ENCODE peak calls at places on chromosome 17, in seven cellular contexts. R, W, Z, M, J, C and Q are unnamed samples. For H3K4me1, the result is how much of the 10 kb centered on the place peaks cover.

GRCh38 chr17:81966343-81967243 is 5.6 kb upstream of the NOTUM start:
- DNase-seq in R (peak), W (peak), Z (no peak), M (no peak), J (peak), C (peak), Q (no peak)

GRCh38 chr17:59451706-59452105 is 113.7 kb upstream of the DHX40 start:
- DNase-seq in R (no peak), W (peak), Z (peak), M (no peak), J (no peak), C (no peak), Q (no peak)

GRCh38 chr17:64780096-64781012 is 118.2 kb upstream of the SMURF2 start:
- DNase-seq in R (peak), W (no peak), Z (peak), M (peak), J (peak), C (peak), Q (no peak)

GRCh38 chr17:35892091-35892637 is 12.0 kb upstream of the CCL5 start:
- DNase-seq in R (peak), W (peak), Z (peak), M (no peak), J (no peak), C (no peak), Q (no peak)

GRCh38 chr17:70184770-70185169 is 15.4 kb downstream of the KCNJ2 start:
- DNase-seq in R (no peak), W (peak), Z (peak), M (no peak), J (no peak), C (no peak), Q (no peak)

GRCh38 chr17:77515227-77515626 is 374.5 kb downstream of the SEC14L1 start:
- DNase-seq in R (no peak), W (no peak), Z (no peak), M (no peak), J (no peak), C (no peak), Q (no peak)

GRCh38 chr17:13704333-13704732 is 102.6 kb upstream of the HS3ST3A1 start:
- DNase-seq in R (no peak), W (peak), Z (no peak), M (no peak), J (no peak), C (no peak), Q (no peak)

GRCh38 chr17:76943781-76944213 is 75.6 kb downstream of the MGAT5B start:
- DNase-seq in R (no peak), W (no peak), Z (no peak), M (no peak), J (no peak), C (no peak), Q (no peak)

GRCh38 chr17:18381953-18382245 is 4.3 kb downstream of the EVPLL start:
- DNase-seq in R (no peak), W (no peak), Z (no peak), M (no peak), J (no peak), C (no peak), Q (no peak)
- H3K4me1 ChIP-seq in R (under half), W (under half), Z (under half), M (under half), J (under half), C (under half), Q (under half)

GRCh38 chr17:27751622-27752490 is 48.5 kb downstream of the NOS2 start:
- DNase-seq in R (peak), W (no peak), Z (no peak), M (no peak), J (no peak), C (no peak), Q (no peak)
- TF ChIP-seq POLR2A in R (no peak), W (no peak), Z (no peak), M (no peak), J (no peak), C (no peak), Q (no peak)

GRCh38 chr17:48587276-48588073 is 2.6 kb downstream of the HOXB3 start:
- DNase-seq in R (no peak), W (peak), Z (peak), M (no peak), J (no peak), C (no peak), Q (no peak)

GRCh38 chr17:48586355-48586924 is 3.6 kb downstream of the HOXB3 start:
- DNase-seq in R (no peak), W (peak), Z (no peak), M (no peak), J (no peak), C (no peak), Q (no peak)

GRCh38 chr17:48579738-48580543 is 1.8 kb upstream of the HOXB4 start:
- DNase-seq in R (no peak), W (peak), Z (no peak), M (no peak), J (no peak), C (no peak), Q (no peak)

GRCh38 chr17:48582750-48583069 is 4.6 kb upstream of the HOXB4 start:
- DNase-seq in R (no peak), W (no peak), Z (no peak), M (no peak), J (no peak), C (no peak), Q (no peak)

DNA sequence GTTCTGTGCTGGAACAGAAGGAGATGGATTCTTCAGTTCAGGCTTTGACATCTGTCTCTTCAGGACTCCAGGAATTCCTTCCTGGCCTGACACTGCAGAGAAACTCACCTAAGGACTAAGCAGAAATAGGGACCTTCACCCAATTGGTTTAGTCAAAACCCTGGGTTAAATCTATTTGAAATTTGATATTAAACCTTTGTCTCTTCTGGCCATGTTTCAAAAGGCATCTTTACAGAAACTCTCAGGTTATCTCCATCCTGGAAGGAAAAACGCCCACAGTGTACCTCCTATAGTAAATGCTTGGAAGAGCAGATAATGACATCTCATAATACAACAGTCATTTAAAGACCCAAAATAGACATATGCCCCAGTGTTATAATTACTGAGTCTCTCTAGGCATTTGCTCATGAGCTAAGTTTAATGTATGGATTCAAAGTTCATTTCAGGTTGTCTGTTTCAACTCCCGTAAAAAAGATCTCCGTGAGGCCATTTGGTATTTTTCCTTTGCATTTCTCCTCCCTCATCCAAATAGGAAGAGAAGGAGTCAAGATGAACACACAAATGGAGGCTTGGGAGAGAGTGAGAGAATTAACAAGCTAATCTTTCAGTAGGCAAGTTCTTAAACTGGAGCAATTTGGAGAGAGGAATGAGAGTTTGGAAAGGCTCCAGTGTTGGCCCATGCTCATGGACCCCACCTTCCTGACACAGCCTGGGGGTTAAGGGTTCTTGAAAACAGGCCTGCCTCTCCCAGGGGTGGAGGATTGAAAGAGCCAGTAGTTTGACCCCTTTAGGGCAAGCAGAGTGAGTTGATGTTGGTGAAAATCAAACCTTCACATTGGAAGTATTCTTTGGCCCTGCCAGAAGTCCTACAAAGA is 5.8 kb upstream of the HOXB4 start:
- DNase-seq in R (no peak), W (peak), Z (no peak), M (no peak), J (no peak), C (no peak), Q (no peak)
- H3K27ac ChIP-seq in R (no peak), W (peak), Z (peak), M (no peak), J (no peak), C (peak), Q (peak)

DNA sequence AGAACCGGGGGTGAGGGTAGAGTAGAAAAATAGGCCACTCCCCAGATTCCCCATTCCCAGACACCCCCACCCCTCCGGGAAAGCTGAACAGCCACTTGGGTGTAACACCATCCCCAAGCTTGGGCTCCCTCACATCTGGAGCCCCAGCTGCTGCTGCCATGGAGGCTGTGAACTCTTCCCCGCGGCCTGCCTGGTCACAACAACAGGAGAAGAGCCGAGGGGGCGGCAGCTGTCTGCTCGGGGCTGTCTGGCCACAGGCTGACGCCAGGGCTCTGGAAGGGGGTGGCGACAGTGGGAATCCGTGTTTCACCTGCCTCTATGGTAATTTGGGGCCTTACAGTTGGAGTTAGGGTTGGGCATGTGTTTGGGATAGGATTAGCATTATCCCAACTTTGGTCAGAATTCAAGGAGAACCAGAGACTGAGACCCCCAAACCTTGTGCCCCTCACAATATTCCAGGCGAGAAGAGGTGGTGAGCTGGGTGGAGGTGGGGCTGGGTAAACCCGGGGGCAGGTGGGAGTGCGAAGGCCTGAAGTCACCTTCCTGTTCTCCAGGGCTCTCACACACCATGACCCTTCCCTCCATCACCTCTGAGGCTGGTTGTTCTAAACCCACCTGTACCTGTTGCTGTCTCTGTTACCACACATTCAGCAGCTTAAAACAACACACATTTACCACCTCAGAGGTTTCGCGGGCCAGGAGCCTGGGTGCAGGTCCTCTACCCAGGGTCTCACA is 29.7 kb upstream of the NXPH3 start:
- DNase-seq in R (no peak), W (no peak), Z (no peak), M (no peak), J (no peak), C (no peak), Q (no peak)
- H3K4me1 ChIP-seq in R (under half), W (under half), Z (under half), M (under half), J (under half), C (under half), Q (under half)

GRCh38 chr17:57979076-57979475 is 9.0 kb downstream of the VEZF1 start:
- DNase-seq in R (no peak), W (no peak), Z (no peak), M (no peak), J (no peak), C (no peak), Q (no peak)

GRCh38 chr17:57971572-57971971 is 16.4 kb upstream of the CUEDC1 start:
- DNase-seq in R (no peak), W (no peak), Z (no peak), M (no peak), J (peak), C (no peak), Q (no peak)

GRCh38 chr17:57976594-57976993 is 11.5 kb downstream of the VEZF1 start:
- DNase-seq in R (no peak), W (no peak), Z (no peak), M (no peak), J (no peak), C (no peak), Q (no peak)

GRCh38 chr17:57972151-57972550 is 15.9 kb downstream of the VEZF1 start:
- DNase-seq in R (no peak), W (no peak), Z (no peak), M (no peak), J (peak), C (no peak), Q (no peak)

GRCh38 chr17:57975044-57975443 is 13.0 kb downstream of the VEZF1 start:
- DNase-seq in R (no peak), W (peak), Z (peak), M (no peak), J (peak), C (no peak), Q (no peak)
- TF ChIP-seq POLR2A in R (no peak), W (no peak), Z (no peak), M (no peak), J (no peak), C (no peak), Q (no peak)

GRCh38 chr17:27578718-27579085 is 52.3 kb upstream of the LGALS9 start:
- DNase-seq in R (no peak), W (peak), Z (no peak), M (no peak), J (no peak), C (no peak), Q (no peak)
- H3K27ac ChIP-seq in R (peak), W (peak), Z (peak), M (no peak), J (no peak), C (peak), Q (no peak)

GRCh38 chr17:38600416-38600815 is 5.3 kb downstream of the SRCIN1 start:
- DNase-seq in R (no peak), W (no peak), Z (no peak), M (no peak), J (no peak), C (no peak), Q (no peak)
- H3K4me1 ChIP-seq in R (under half), W (under half), Z (under half), M (under half), J (under half), C (under half), Q (under half)

GRCh38 chr17:63476857-63477470 is at the start of gene ACE:
- DNase-seq in R (peak), W (peak), Z (peak), M (no peak), J (no peak), C (peak), Q (no peak)
- TF ChIP-seq POLR2A in R (peak), W (no peak), Z (no peak), M (no peak), J (no peak), C (no peak), Q (no peak)

DNA sequence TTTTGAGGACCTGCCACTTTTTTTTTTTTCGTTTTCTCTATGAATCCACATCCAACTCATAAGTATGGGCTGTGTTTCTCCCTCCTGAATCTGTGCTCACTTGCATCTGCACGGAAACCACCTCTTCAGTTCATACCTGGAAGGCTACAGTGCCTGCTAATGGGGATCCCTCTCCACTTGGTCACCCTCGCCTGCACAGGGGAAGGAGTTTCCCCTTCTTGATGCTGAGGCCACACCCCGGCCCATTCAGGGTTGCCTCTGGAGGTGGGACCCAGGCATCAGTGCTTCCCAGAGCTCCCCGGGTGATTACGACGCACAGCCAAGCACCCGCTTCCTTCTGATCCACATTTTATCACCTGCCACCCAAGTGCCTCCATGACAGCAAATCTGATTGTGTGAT is 85.9 kb upstream of the TBC1D3K start:
- DNase-seq in R (no peak), W (no peak), Z (no peak), M (no peak), J (no peak), C (no peak), Q (no peak)
- H3K27ac ChIP-seq in R (no peak), W (no peak), Z (no peak), M (no peak), J (no peak), C (no peak), Q (no peak)

GRCh38 chr17:28334176-28334575 is 1.1 kb downstream of the IFT20 start:
- DNase-seq in R (no peak), W (peak), Z (no peak), M (no peak), J (no peak), C (no peak), Q (no peak)

GRCh38 chr17:28334666-28335200 is 539 bp downstream of the IFT20 start:
- DNase-seq in R (no peak), W (peak), Z (no peak), M (no peak), J (no peak), C (no peak), Q (no peak)

GRCh38 chr17:28333083-28333746 is 2.1 kb downstream of the IFT20 start:
- DNase-seq in R (peak), W (peak), Z (no peak), M (no peak), J (peak), C (no peak), Q (no peak)

GRCh38 chr17:28335959-28336871 is 654 bp downstream of the TNFAIP1 start:
- DNase-seq in R (peak), W (peak), Z (peak), M (peak), J (peak), C (peak), Q (no peak)

GRCh38 chr17:28335201-28335958 is at the start of the genes IFT20 and TNFAIP1:
- DNase-seq in R (peak), W (peak), Z (peak), M (peak), J (peak), C (peak), Q (peak)
- H3K4me1 ChIP-seq in R (under half), W (under half), Z (under half), M (under half), J (under half), C (half or more), Q (half or more)